ENCODE peak calls at places on chromosomes 2 and 18, in ten cellular contexts. One of them, this sample, is unnamed.

GRCh38 chr18:23038712-23039111 is 96.6 kb upstream of the CABLES1 start:
- DNase-seq in NCI-H1436 treated with DMSO at 0.1 percent for 48 hours: no peak
- DNase-seq in ascending aorta: no peak
- DNase-seq in left ventricle myocardium inferior: no peak
- DNase-seq in HFF-Myc: peak
- DNase-seq in skeletal muscle cell: peak
- DNase-seq in H54: no peak
- DNase-seq in NCI-H460: no peak
- DNase-seq in fibroblast of the aortic adventitia: peak
- DNase-seq in ecto neural progenitor cell: no peak
- DNase-seq in this sample: no peak

GRCh38 chr2:172953970-172954852 is 121.4 kb upstream of the MAP3K20 start:
- DNase-seq in NCI-H1436 treated with DMSO at 0.1 percent for 48 hours: no peak
- DNase-seq in ascending aorta: no peak
- DNase-seq in left ventricle myocardium inferior: no peak
- DNase-seq in HFF-Myc: no peak
- DNase-seq in skeletal muscle cell: no peak
- DNase-seq in H54: no peak
- DNase-seq in NCI-H460: no peak
- DNase-seq in fibroblast of the aortic adventitia: no peak
- DNase-seq in ecto neural progenitor cell: no peak
- DNase-seq in this sample: no peak

GRCh38 chr18:10230072-10230471 is 224.4 kb upstream of the APCDD1 start:
- DNase-seq in NCI-H1436 treated with DMSO at 0.1 percent for 48 hours: no peak
- DNase-seq in ascending aorta: no peak
- DNase-seq in left ventricle myocardium inferior: no peak
- DNase-seq in HFF-Myc: peak
- DNase-seq in skeletal muscle cell: peak
- DNase-seq in H54: peak
- DNase-seq in NCI-H460: peak
- DNase-seq in fibroblast of the aortic adventitia: peak
- DNase-seq in ecto neural progenitor cell: no peak
- DNase-seq in this sample: peak

GRCh38 chr2:27903649-27904544 is 13.4 kb downstream of the BABAM2 start:
- DNase-seq in NCI-H1436 treated with DMSO at 0.1 percent for 48 hours: no peak
- DNase-seq in ascending aorta: no peak
- DNase-seq in left ventricle myocardium inferior: no peak
- DNase-seq in HFF-Myc: no peak
- DNase-seq in skeletal muscle cell: no peak
- DNase-seq in H54: no peak
- DNase-seq in NCI-H460: peak
- DNase-seq in fibroblast of the aortic adventitia: no peak
- DNase-seq in ecto neural progenitor cell: no peak
- DNase-seq in this sample: peak

GRCh38 chr2:109173311-109174171 is 44.5 kb downstream of the SH3RF3 start:
- DNase-seq in NCI-H1436 treated with DMSO at 0.1 percent for 48 hours: no peak
- DNase-seq in ascending aorta: peak
- DNase-seq in left ventricle myocardium inferior: peak
- DNase-seq in HFF-Myc: no peak
- DNase-seq in skeletal muscle cell: peak
- DNase-seq in H54: no peak
- DNase-seq in NCI-H460: no peak
- DNase-seq in fibroblast of the aortic adventitia: peak
- DNase-seq in ecto neural progenitor cell: no peak
- DNase-seq in this sample: peak

GRCh38 chr18:77131652-77132368 is 773 bp downstream of the MBP start:
- DNase-seq in NCI-H1436 treated with DMSO at 0.1 percent for 48 hours: no peak
- DNase-seq in ascending aorta: no peak
- DNase-seq in left ventricle myocardium inferior: peak
- DNase-seq in HFF-Myc: no peak
- DNase-seq in skeletal muscle cell: no peak
- DNase-seq in H54: no peak
- DNase-seq in NCI-H460: peak
- DNase-seq in fibroblast of the aortic adventitia: peak
- DNase-seq in ecto neural progenitor cell: peak
- DNase-seq in this sample: no peak

GRCh38 chr18:21057112-21057511 is 54.5 kb downstream of the ROCK1 start:
- DNase-seq in NCI-H1436 treated with DMSO at 0.1 percent for 48 hours: no peak
- DNase-seq in ascending aorta: no peak
- DNase-seq in left ventricle myocardium inferior: no peak
- DNase-seq in HFF-Myc: no peak
- DNase-seq in skeletal muscle cell: no peak
- DNase-seq in H54: no peak
- DNase-seq in NCI-H460: no peak
- DNase-seq in fibroblast of the aortic adventitia: no peak
- DNase-seq in ecto neural progenitor cell: no peak
- DNase-seq in this sample: no peak

GRCh38 chr18:57850063-57850462 is 46.9 kb upstream of the ATP8B1 start:
- DNase-seq in NCI-H1436 treated with DMSO at 0.1 percent for 48 hours: no peak
- DNase-seq in ascending aorta: no peak
- DNase-seq in left ventricle myocardium inferior: no peak
- DNase-seq in HFF-Myc: no peak
- DNase-seq in skeletal muscle cell: no peak
- DNase-seq in H54: no peak
- DNase-seq in NCI-H460: no peak
- DNase-seq in fibroblast of the aortic adventitia: no peak
- DNase-seq in ecto neural progenitor cell: no peak
- DNase-seq in this sample: no peak

GRCh38 chr2:240250150-240250984 is 109.9 kb upstream of the OTOS start:
- DNase-seq in NCI-H1436 treated with DMSO at 0.1 percent for 48 hours: no peak
- DNase-seq in ascending aorta: peak
- DNase-seq in left ventricle myocardium inferior: no peak
- DNase-seq in HFF-Myc: no peak
- DNase-seq in skeletal muscle cell: no peak
- DNase-seq in H54: no peak
- DNase-seq in NCI-H460: no peak
- DNase-seq in fibroblast of the aortic adventitia: no peak
- DNase-seq in ecto neural progenitor cell: peak
- DNase-seq in this sample: no peak

GRCh38 chr2:112155331-112156151 is 17.4 kb downstream of the FBLN7 start:
- DNase-seq in NCI-H1436 treated with DMSO at 0.1 percent for 48 hours: no peak
- DNase-seq in ascending aorta: no peak
- DNase-seq in left ventricle myocardium inferior: no peak
- DNase-seq in HFF-Myc: no peak
- DNase-seq in skeletal muscle cell: no peak
- DNase-seq in H54: no peak
- DNase-seq in NCI-H460: no peak
- DNase-seq in fibroblast of the aortic adventitia: no peak
- DNase-seq in ecto neural progenitor cell: no peak
- DNase-seq in this sample: peak

GRCh38 chr2:206361407-206362045 is 81.8 kb upstream of the ADAM23 start:
- DNase-seq in NCI-H1436 treated with DMSO at 0.1 percent for 48 hours: no peak
- DNase-seq in ascending aorta: no peak
- DNase-seq in left ventricle myocardium inferior: no peak
- DNase-seq in HFF-Myc: no peak
- DNase-seq in skeletal muscle cell: no peak
- DNase-seq in H54: no peak
- DNase-seq in NCI-H460: no peak
- DNase-seq in fibroblast of the aortic adventitia: no peak
- DNase-seq in ecto neural progenitor cell: no peak
- DNase-seq in this sample: no peak

GRCh38 chr18:68034293-68034692 is 517.8 kb upstream of the DSEL start:
- DNase-seq in NCI-H1436 treated with DMSO at 0.1 percent for 48 hours: no peak
- DNase-seq in ascending aorta: no peak
- DNase-seq in left ventricle myocardium inferior: no peak
- DNase-seq in HFF-Myc: peak
- DNase-seq in skeletal muscle cell: peak
- DNase-seq in H54: no peak
- DNase-seq in NCI-H460: no peak
- DNase-seq in fibroblast of the aortic adventitia: peak
- DNase-seq in ecto neural progenitor cell: no peak
- DNase-seq in this sample: no peak